ENCODE peak calls at places on chromosome 13, in nine cellular contexts. One of them, this sample, is unnamed.

GRCh38 chr13:102845630-102846260 is at the start of gene ERCC5:
- DNase-seq in PC-9: peak; percentile 90
- DNase-seq in activated T-helper 1 cell treated with anti-CD3 and anti-CD28 coated beads, Interleukin-2, amount 50 U/mL, for 16 hours: peak; percentile 93
- DNase-seq in stimulated activated CD4-positive, alpha-beta T cell treated with anti-CD3 and anti-CD28 coated beads, Interleukin-4, amount 100 ng/mL, for 48 hours: peak; percentile 93
- DNase-seq in brain microvascular endothelial cell: peak; percentile 93
- DNase-seq in cardiac muscle cell: peak; percentile 97
- DNase-seq in pancreas: peak; percentile 96
- DNase-seq in stimulated activated CD8-positive, alpha-beta memory T cell treated with anti-CD3 and anti-CD28 coated beads, Interleukin-2, amount 100 ng/mL, for 48 hours: peak; percentile 93
- DNase-seq in IMR-90: peak; percentile 95
- DNase-seq in this sample: peak; percentile 94

GRCh38 chr13:85148009-85148408 is 651.2 kb downstream of the SLITRK6 start:
- DNase-seq in cardiac muscle cell: peak; percentile 11
- DNase-seq in brain microvascular endothelial cell: no peak
- DNase-seq in stimulated activated CD4-positive, alpha-beta T cell treated with anti-CD3 and anti-CD28 coated beads, Interleukin-4, amount 100 ng/mL, for 48 hours: no peak
- DNase-seq in activated T-helper 1 cell treated with anti-CD3 and anti-CD28 coated beads, Interleukin-2, amount 50 U/mL, for 16 hours: no peak
- DNase-seq in stimulated activated CD8-positive, alpha-beta memory T cell treated with anti-CD3 and anti-CD28 coated beads, Interleukin-2, amount 100 ng/mL, for 48 hours: no peak
- DNase-seq in IMR-90: no peak
- DNase-seq in PC-9: no peak
- DNase-seq in pancreas: no peak
- DNase-seq in this sample: no peak

GRCh38 chr13:85590231-85590931 is 208.8 kb downstream of the SLITRK6 start:
- DNase-seq in cardiac muscle cell: no peak
- DNase-seq in stimulated activated CD4-positive, alpha-beta T cell treated with anti-CD3 and anti-CD28 coated beads, Interleukin-4, amount 100 ng/mL, for 48 hours: no peak
- DNase-seq in PC-9: no peak
- DNase-seq in IMR-90: no peak
- DNase-seq in activated T-helper 1 cell treated with anti-CD3 and anti-CD28 coated beads, Interleukin-2, amount 50 U/mL, for 16 hours: no peak
- DNase-seq in pancreas: no peak
- DNase-seq in brain microvascular endothelial cell: no peak
- DNase-seq in stimulated activated CD8-positive, alpha-beta memory T cell treated with anti-CD3 and anti-CD28 coated beads, Interleukin-2, amount 100 ng/mL, for 48 hours: no peak
- DNase-seq in this sample: no peak

GRCh38 chr13:93765811-93766210 is 539.2 kb downstream of the GPC6 start:
- DNase-seq in IMR-90: no peak
- DNase-seq in stimulated activated CD4-positive, alpha-beta T cell treated with anti-CD3 and anti-CD28 coated beads, Interleukin-4, amount 100 ng/mL, for 48 hours: no peak
- DNase-seq in cardiac muscle cell: no peak
- DNase-seq in PC-9: no peak
- DNase-seq in stimulated activated CD8-positive, alpha-beta memory T cell treated with anti-CD3 and anti-CD28 coated beads, Interleukin-2, amount 100 ng/mL, for 48 hours: no peak
- DNase-seq in pancreas: no peak
- DNase-seq in activated T-helper 1 cell treated with anti-CD3 and anti-CD28 coated beads, Interleukin-2, amount 50 U/mL, for 16 hours: no peak
- DNase-seq in brain microvascular endothelial cell: no peak
- DNase-seq in this sample: no peak

GRCh38 chr13:20553309-20553708 is 13.6 kb upstream of the IFT88 start:
- DNase-seq in IMR-90: no peak
- DNase-seq in cardiac muscle cell: no peak
- DNase-seq in brain microvascular endothelial cell: no peak
- DNase-seq in PC-9: no peak
- DNase-seq in pancreas: no peak
- DNase-seq in stimulated activated CD8-positive, alpha-beta memory T cell treated with anti-CD3 and anti-CD28 coated beads, Interleukin-2, amount 100 ng/mL, for 48 hours: no peak
- DNase-seq in stimulated activated CD4-positive, alpha-beta T cell treated with anti-CD3 and anti-CD28 coated beads, Interleukin-4, amount 100 ng/mL, for 48 hours: no peak
- DNase-seq in activated T-helper 1 cell treated with anti-CD3 and anti-CD28 coated beads, Interleukin-2, amount 50 U/mL, for 16 hours: no peak
- DNase-seq in this sample: peak; percentile 81

GRCh38 chr13:41916173-41916954 is 44.5 kb downstream of the VWA8 start:
- DNase-seq in brain microvascular endothelial cell: peak; percentile 65
- DNase-seq in cardiac muscle cell: peak; percentile 82
- DNase-seq in PC-9: no peak
- DNase-seq in activated T-helper 1 cell treated with anti-CD3 and anti-CD28 coated beads, Interleukin-2, amount 50 U/mL, for 16 hours: no peak
- DNase-seq in pancreas: no peak
- DNase-seq in IMR-90: peak; percentile 95
- DNase-seq in stimulated activated CD4-positive, alpha-beta T cell treated with anti-CD3 and anti-CD28 coated beads, Interleukin-4, amount 100 ng/mL, for 48 hours: no peak
- DNase-seq in stimulated activated CD8-positive, alpha-beta memory T cell treated with anti-CD3 and anti-CD28 coated beads, Interleukin-2, amount 100 ng/mL, for 48 hours: no peak
- DNase-seq in this sample: no peak

GRCh38 chr13:51785592-51786424 is 18.2 kb downstream of the DHRS12 start:
- DNase-seq in IMR-90: peak; percentile 44
- DNase-seq in pancreas: peak; percentile 76
- DNase-seq in PC-9: no peak
- DNase-seq in activated T-helper 1 cell treated with anti-CD3 and anti-CD28 coated beads, Interleukin-2, amount 50 U/mL, for 16 hours: no peak
- DNase-seq in stimulated activated CD8-positive, alpha-beta memory T cell treated with anti-CD3 and anti-CD28 coated beads, Interleukin-2, amount 100 ng/mL, for 48 hours: no peak
- DNase-seq in brain microvascular endothelial cell: no peak
- DNase-seq in stimulated activated CD4-positive, alpha-beta T cell treated with anti-CD3 and anti-CD28 coated beads, Interleukin-4, amount 100 ng/mL, for 48 hours: no peak
- DNase-seq in cardiac muscle cell: peak; percentile 69
- DNase-seq in this sample: no peak

GRCh38 chr13:38394777-38395504 is 45.3 kb downstream of the UFM1 start:
- DNase-seq in stimulated activated CD4-positive, alpha-beta T cell treated with anti-CD3 and anti-CD28 coated beads, Interleukin-4, amount 100 ng/mL, for 48 hours: no peak
- DNase-seq in IMR-90: no peak
- DNase-seq in brain microvascular endothelial cell: no peak
- DNase-seq in pancreas: no peak
- DNase-seq in PC-9: no peak
- DNase-seq in stimulated activated CD8-positive, alpha-beta memory T cell treated with anti-CD3 and anti-CD28 coated beads, Interleukin-2, amount 100 ng/mL, for 48 hours: no peak
- DNase-seq in cardiac muscle cell: no peak
- DNase-seq in activated T-helper 1 cell treated with anti-CD3 and anti-CD28 coated beads, Interleukin-2, amount 50 U/mL, for 16 hours: no peak
- DNase-seq in this sample: no peak

GRCh38 chr13:30274083-30274482 is 33.3 kb downstream of the KATNAL1 start:
- DNase-seq in stimulated activated CD8-positive, alpha-beta memory T cell treated with anti-CD3 and anti-CD28 coated beads, Interleukin-2, amount 100 ng/mL, for 48 hours: no peak
- DNase-seq in IMR-90: no peak
- DNase-seq in PC-9: no peak
- DNase-seq in cardiac muscle cell: no peak
- DNase-seq in pancreas: no peak
- DNase-seq in stimulated activated CD4-positive, alpha-beta T cell treated with anti-CD3 and anti-CD28 coated beads, Interleukin-4, amount 100 ng/mL, for 48 hours: no peak
- DNase-seq in activated T-helper 1 cell treated with anti-CD3 and anti-CD28 coated beads, Interleukin-2, amount 50 U/mL, for 16 hours: no peak
- DNase-seq in brain microvascular endothelial cell: no peak
- DNase-seq in this sample: no peak

GRCh38 chr13:85985791-85986190 is 186.6 kb upstream of the SLITRK6 start:
- DNase-seq in stimulated activated CD8-positive, alpha-beta memory T cell treated with anti-CD3 and anti-CD28 coated beads, Interleukin-2, amount 100 ng/mL, for 48 hours: no peak
- DNase-seq in activated T-helper 1 cell treated with anti-CD3 and anti-CD28 coated beads, Interleukin-2, amount 50 U/mL, for 16 hours: no peak
- DNase-seq in pancreas: no peak
- DNase-seq in IMR-90: no peak
- DNase-seq in stimulated activated CD4-positive, alpha-beta T cell treated with anti-CD3 and anti-CD28 coated beads, Interleukin-4, amount 100 ng/mL, for 48 hours: no peak
- DNase-seq in PC-9: no peak
- DNase-seq in cardiac muscle cell: peak; percentile 10
- DNase-seq in brain microvascular endothelial cell: no peak
- DNase-seq in this sample: no peak

GRCh38 chr13:44816701-44817684 is 172.3 kb downstream of the NUFIP1 start:
- DNase-seq in activated T-helper 1 cell treated with anti-CD3 and anti-CD28 coated beads, Interleukin-2, amount 50 U/mL, for 16 hours: no peak
- DNase-seq in cardiac muscle cell: peak; percentile 20
- DNase-seq in stimulated activated CD4-positive, alpha-beta T cell treated with anti-CD3 and anti-CD28 coated beads, Interleukin-4, amount 100 ng/mL, for 48 hours: no peak
- DNase-seq in pancreas: no peak
- DNase-seq in PC-9: peak; percentile 93
- DNase-seq in IMR-90: peak; percentile 49
- DNase-seq in brain microvascular endothelial cell: peak; percentile 20
- DNase-seq in stimulated activated CD8-positive, alpha-beta memory T cell treated with anti-CD3 and anti-CD28 coated beads, Interleukin-2, amount 100 ng/mL, for 48 hours: no peak
- DNase-seq in this sample: no peak

GRCh38 chr13:35920816-35921215 is 210.4 kb downstream of the DCLK1 start:
- DNase-seq in IMR-90: no peak
- DNase-seq in pancreas: no peak
- DNase-seq in stimulated activated CD8-positive, alpha-beta memory T cell treated with anti-CD3 and anti-CD28 coated beads, Interleukin-2, amount 100 ng/mL, for 48 hours: no peak
- DNase-seq in cardiac muscle cell: no peak
- DNase-seq in PC-9: no peak
- DNase-seq in stimulated activated CD4-positive, alpha-beta T cell treated with anti-CD3 and anti-CD28 coated beads, Interleukin-4, amount 100 ng/mL, for 48 hours: no peak
- DNase-seq in activated T-helper 1 cell treated with anti-CD3 and anti-CD28 coated beads, Interleukin-2, amount 50 U/mL, for 16 hours: no peak
- DNase-seq in brain microvascular endothelial cell: no peak
- DNase-seq in this sample: no peak

GRCh38 chr13:37681295-37682032 is 82.9 kb upstream of the POSTN start:
- DNase-seq in pancreas: no peak
- DNase-seq in activated T-helper 1 cell treated with anti-CD3 and anti-CD28 coated beads, Interleukin-2, amount 50 U/mL, for 16 hours: no peak
- DNase-seq in stimulated activated CD8-positive, alpha-beta memory T cell treated with anti-CD3 and anti-CD28 coated beads, Interleukin-2, amount 100 ng/mL, for 48 hours: no peak
- DNase-seq in IMR-90: peak; percentile 94
- DNase-seq in brain microvascular endothelial cell: peak; percentile 87
- DNase-seq in cardiac muscle cell: peak; percentile 84
- DNase-seq in stimulated activated CD4-positive, alpha-beta T cell treated with anti-CD3 and anti-CD28 coated beads, Interleukin-4, amount 100 ng/mL, for 48 hours: no peak
- DNase-seq in PC-9: no peak
- DNase-seq in this sample: no peak

GRCh38 chr13:29111446-29111845 is 291.3 kb downstream of the MTUS2 start:
- DNase-seq in IMR-90: no peak
- DNase-seq in PC-9: no peak
- DNase-seq in activated T-helper 1 cell treated with anti-CD3 and anti-CD28 coated beads, Interleukin-2, amount 50 U/mL, for 16 hours: no peak
- DNase-seq in brain microvascular endothelial cell: no peak
- DNase-seq in stimulated activated CD8-positive, alpha-beta memory T cell treated with anti-CD3 and anti-CD28 coated beads, Interleukin-2, amount 100 ng/mL, for 48 hours: no peak
- DNase-seq in pancreas: no peak
- DNase-seq in cardiac muscle cell: no peak
- DNase-seq in stimulated activated CD4-positive, alpha-beta T cell treated with anti-CD3 and anti-CD28 coated beads, Interleukin-4, amount 100 ng/mL, for 48 hours: no peak
- DNase-seq in this sample: no peak

GRCh38 chr13:97629601-97630272 is 195.8 kb downstream of the RAP2A start:
- DNase-seq in pancreas: no peak
- DNase-seq in brain microvascular endothelial cell: no peak
- DNase-seq in stimulated activated CD8-positive, alpha-beta memory T cell treated with anti-CD3 and anti-CD28 coated beads, Interleukin-2, amount 100 ng/mL, for 48 hours: no peak
- DNase-seq in IMR-90: no peak
- DNase-seq in PC-9: no peak
- DNase-seq in stimulated activated CD4-positive, alpha-beta T cell treated with anti-CD3 and anti-CD28 coated beads, Interleukin-4, amount 100 ng/mL, for 48 hours: no peak
- DNase-seq in cardiac muscle cell: no peak
- DNase-seq in activated T-helper 1 cell treated with anti-CD3 and anti-CD28 coated beads, Interleukin-2, amount 50 U/mL, for 16 hours: no peak
- DNase-seq in this sample: peak; percentile 77

GRCh38 chr13:78662467-78662866 is 3.5 kb upstream of the OBI1 start:
- DNase-seq in PC-9: no peak
- DNase-seq in IMR-90: no peak
- DNase-seq in stimulated activated CD8-positive, alpha-beta memory T cell treated with anti-CD3 and anti-CD28 coated beads, Interleukin-2, amount 100 ng/mL, for 48 hours: no peak
- DNase-seq in stimulated activated CD4-positive, alpha-beta T cell treated with anti-CD3 and anti-CD28 coated beads, Interleukin-4, amount 100 ng/mL, for 48 hours: no peak
- DNase-seq in activated T-helper 1 cell treated with anti-CD3 and anti-CD28 coated beads, Interleukin-2, amount 50 U/mL, for 16 hours: no peak
- DNase-seq in brain microvascular endothelial cell: no peak
- DNase-seq in pancreas: no peak
- DNase-seq in cardiac muscle cell: no peak
- DNase-seq in this sample: no peak

GRCh38 chr13:36454121-36454520 is 21.8 kb downstream of the CCNA1 start:
- DNase-seq in stimulated activated CD8-positive, alpha-beta memory T cell treated with anti-CD3 and anti-CD28 coated beads, Interleukin-2, amount 100 ng/mL, for 48 hours: no peak
- DNase-seq in PC-9: no peak
- DNase-seq in cardiac muscle cell: no peak
- DNase-seq in stimulated activated CD4-positive, alpha-beta T cell treated with anti-CD3 and anti-CD28 coated beads, Interleukin-4, amount 100 ng/mL, for 48 hours: no peak
- DNase-seq in pancreas: no peak
- DNase-seq in brain microvascular endothelial cell: no peak
- DNase-seq in IMR-90: no peak
- DNase-seq in activated T-helper 1 cell treated with anti-CD3 and anti-CD28 coated beads, Interleukin-2, amount 50 U/mL, for 16 hours: no peak
- DNase-seq in this sample: no peak

GRCh38 chr13:48571121-48571901 is 38.4 kb upstream of the RCBTB2 start:
- DNase-seq in stimulated activated CD8-positive, alpha-beta memory T cell treated with anti-CD3 and anti-CD28 coated beads, Interleukin-2, amount 100 ng/mL, for 48 hours: no peak
- DNase-seq in activated T-helper 1 cell treated with anti-CD3 and anti-CD28 coated beads, Interleukin-2, amount 50 U/mL, for 16 hours: no peak
- DNase-seq in pancreas: no peak
- DNase-seq in IMR-90: peak; percentile 81
- DNase-seq in brain microvascular endothelial cell: peak; percentile 67
- DNase-seq in PC-9: no peak
- DNase-seq in cardiac muscle cell: peak; percentile 83
- DNase-seq in stimulated activated CD4-positive, alpha-beta T cell treated with anti-CD3 and anti-CD28 coated beads, Interleukin-4, amount 100 ng/mL, for 48 hours: no peak
- DNase-seq in this sample: no peak

GRCh38 chr13:114319441-114319871 is 5.2 kb downstream of the CHAMP1 start:
- DNase-seq in stimulated activated CD8-positive, alpha-beta memory T cell treated with anti-CD3 and anti-CD28 coated beads, Interleukin-2, amount 100 ng/mL, for 48 hours: no peak
- DNase-seq in cardiac muscle cell: peak; percentile 58
- DNase-seq in pancreas: no peak
- DNase-seq in IMR-90: peak; percentile 93
- DNase-seq in activated T-helper 1 cell treated with anti-CD3 and anti-CD28 coated beads, Interleukin-2, amount 50 U/mL, for 16 hours: no peak
- DNase-seq in brain microvascular endothelial cell: peak; percentile 53
- DNase-seq in PC-9: no peak
- DNase-seq in stimulated activated CD4-positive, alpha-beta T cell treated with anti-CD3 and anti-CD28 coated beads, Interleukin-4, amount 100 ng/mL, for 48 hours: no peak
- DNase-seq in this sample: no peak

GRCh38 chr13:59391696-59392095 is 772.0 kb downstream of the DIAPH3 start:
- DNase-seq in brain microvascular endothelial cell: peak; percentile 77
- DNase-seq in stimulated activated CD8-positive, alpha-beta memory T cell treated with anti-CD3 and anti-CD28 coated beads, Interleukin-2, amount 100 ng/mL, for 48 hours: peak; percentile 13
- DNase-seq in pancreas: no peak
- DNase-seq in stimulated activated CD4-positive, alpha-beta T cell treated with anti-CD3 and anti-CD28 coated beads, Interleukin-4, amount 100 ng/mL, for 48 hours: peak; percentile 32
- DNase-seq in PC-9: peak; percentile 14
- DNase-seq in activated T-helper 1 cell treated with anti-CD3 and anti-CD28 coated beads, Interleukin-2, amount 50 U/mL, for 16 hours: no peak
- DNase-seq in cardiac muscle cell: peak; percentile 89
- DNase-seq in IMR-90: peak; percentile 74
- DNase-seq in this sample: no peak

GRCh38 chr13:74145249-74145970 is 11.2 kb upstream of the KLF12 start:
- DNase-seq in stimulated activated CD8-positive, alpha-beta memory T cell treated with anti-CD3 and anti-CD28 coated beads, Interleukin-2, amount 100 ng/mL, for 48 hours: no peak
- DNase-seq in brain microvascular endothelial cell: peak; percentile 62
- DNase-seq in cardiac muscle cell: peak; percentile 72
- DNase-seq in activated T-helper 1 cell treated with anti-CD3 and anti-CD28 coated beads, Interleukin-2, amount 50 U/mL, for 16 hours: no peak
- DNase-seq in pancreas: no peak
- DNase-seq in PC-9: no peak
- DNase-seq in stimulated activated CD4-positive, alpha-beta T cell treated with anti-CD3 and anti-CD28 coated beads, Interleukin-4, amount 100 ng/mL, for 48 hours: no peak
- DNase-seq in IMR-90: peak; percentile 91
- DNase-seq in this sample: no peak

GRCh38 chr13:52833261-52833660 is 15.2 kb downstream of the PCDH8 start:
- DNase-seq in pancreas: no peak
- DNase-seq in brain microvascular endothelial cell: no peak
- DNase-seq in IMR-90: no peak
- DNase-seq in stimulated activated CD4-positive, alpha-beta T cell treated with anti-CD3 and anti-CD28 coated beads, Interleukin-4, amount 100 ng/mL, for 48 hours: no peak
- DNase-seq in stimulated activated CD8-positive, alpha-beta memory T cell treated with anti-CD3 and anti-CD28 coated beads, Interleukin-2, amount 100 ng/mL, for 48 hours: no peak
- DNase-seq in activated T-helper 1 cell treated with anti-CD3 and anti-CD28 coated beads, Interleukin-2, amount 50 U/mL, for 16 hours: no peak
- DNase-seq in cardiac muscle cell: no peak
- DNase-seq in PC-9: no peak
- DNase-seq in this sample: no peak

GRCh38 chr13:99386495-99386894 is 79.3 kb upstream of the GPR183 start:
- DNase-seq in stimulated activated CD8-positive, alpha-beta memory T cell treated with anti-CD3 and anti-CD28 coated beads, Interleukin-2, amount 100 ng/mL, for 48 hours: no peak
- DNase-seq in cardiac muscle cell: no peak
- DNase-seq in PC-9: no peak
- DNase-seq in pancreas: no peak
- DNase-seq in activated T-helper 1 cell treated with anti-CD3 and anti-CD28 coated beads, Interleukin-2, amount 50 U/mL, for 16 hours: no peak
- DNase-seq in brain microvascular endothelial cell: no peak
- DNase-seq in IMR-90: no peak
- DNase-seq in stimulated activated CD4-positive, alpha-beta T cell treated with anti-CD3 and anti-CD28 coated beads, Interleukin-4, amount 100 ng/mL, for 48 hours: no peak
- DNase-seq in this sample: no peak

GRCh38 chr13:50527612-50528509 is 315.6 kb downstream of the DLEU7 start:
- DNase-seq in cardiac muscle cell: no peak
- DNase-seq in PC-9: no peak
- DNase-seq in stimulated activated CD8-positive, alpha-beta memory T cell treated with anti-CD3 and anti-CD28 coated beads, Interleukin-2, amount 100 ng/mL, for 48 hours: no peak
- DNase-seq in activated T-helper 1 cell treated with anti-CD3 and anti-CD28 coated beads, Interleukin-2, amount 50 U/mL, for 16 hours: no peak
- DNase-seq in pancreas: no peak
- DNase-seq in IMR-90: no peak
- DNase-seq in brain microvascular endothelial cell: no peak
- DNase-seq in stimulated activated CD4-positive, alpha-beta T cell treated with anti-CD3 and anti-CD28 coated beads, Interleukin-4, amount 100 ng/mL, for 48 hours: no peak
- DNase-seq in this sample: no peak

GRCh38 chr13:21081926-21082325 is 20.5 kb upstream of the LATS2 start:
- DNase-seq in activated T-helper 1 cell treated with anti-CD3 and anti-CD28 coated beads, Interleukin-2, amount 50 U/mL, for 16 hours: no peak
- DNase-seq in brain microvascular endothelial cell: no peak
- DNase-seq in PC-9: no peak
- DNase-seq in IMR-90: no peak
- DNase-seq in stimulated activated CD8-positive, alpha-beta memory T cell treated with anti-CD3 and anti-CD28 coated beads, Interleukin-2, amount 100 ng/mL, for 48 hours: no peak
- DNase-seq in cardiac muscle cell: no peak
- DNase-seq in pancreas: no peak
- DNase-seq in stimulated activated CD4-positive, alpha-beta T cell treated with anti-CD3 and anti-CD28 coated beads, Interleukin-4, amount 100 ng/mL, for 48 hours: no peak
- DNase-seq in this sample: no peak

GRCh38 chr13:77760893-77761292 is 63.4 kb downstream of the SLAIN1 start:
- DNase-seq in pancreas: no peak
- DNase-seq in cardiac muscle cell: no peak
- DNase-seq in IMR-90: no peak
- DNase-seq in stimulated activated CD8-positive, alpha-beta memory T cell treated with anti-CD3 and anti-CD28 coated beads, Interleukin-2, amount 100 ng/mL, for 48 hours: no peak
- DNase-seq in PC-9: no peak
- DNase-seq in activated T-helper 1 cell treated with anti-CD3 and anti-CD28 coated beads, Interleukin-2, amount 50 U/mL, for 16 hours: no peak
- DNase-seq in brain microvascular endothelial cell: no peak
- DNase-seq in stimulated activated CD4-positive, alpha-beta T cell treated with anti-CD3 and anti-CD28 coated beads, Interleukin-4, amount 100 ng/mL, for 48 hours: no peak
- DNase-seq in this sample: no peak

GRCh38 chr13:81582381-81582780 is 1241.5 kb upstream of the SPRY2 start:
- DNase-seq in PC-9: no peak
- DNase-seq in stimulated activated CD4-positive, alpha-beta T cell treated with anti-CD3 and anti-CD28 coated beads, Interleukin-4, amount 100 ng/mL, for 48 hours: no peak
- DNase-seq in IMR-90: no peak
- DNase-seq in stimulated activated CD8-positive, alpha-beta memory T cell treated with anti-CD3 and anti-CD28 coated beads, Interleukin-2, amount 100 ng/mL, for 48 hours: no peak
- DNase-seq in pancreas: no peak
- DNase-seq in activated T-helper 1 cell treated with anti-CD3 and anti-CD28 coated beads, Interleukin-2, amount 50 U/mL, for 16 hours: no peak
- DNase-seq in brain microvascular endothelial cell: no peak
- DNase-seq in cardiac muscle cell: no peak
- DNase-seq in this sample: no peak

GRCh38 chr13:51923983-51924539 is 62.3 kb downstream of the CCDC70 start:
- DNase-seq in cardiac muscle cell: no peak
- DNase-seq in pancreas: no peak
- DNase-seq in stimulated activated CD4-positive, alpha-beta T cell treated with anti-CD3 and anti-CD28 coated beads, Interleukin-4, amount 100 ng/mL, for 48 hours: no peak
- DNase-seq in PC-9: no peak
- DNase-seq in stimulated activated CD8-positive, alpha-beta memory T cell treated with anti-CD3 and anti-CD28 coated beads, Interleukin-2, amount 100 ng/mL, for 48 hours: no peak
- DNase-seq in activated T-helper 1 cell treated with anti-CD3 and anti-CD28 coated beads, Interleukin-2, amount 50 U/mL, for 16 hours: no peak
- DNase-seq in IMR-90: no peak
- DNase-seq in brain microvascular endothelial cell: no peak
- DNase-seq in this sample: no peak

GRCh38 chr13:26950546-26950945 is 190.0 kb upstream of the GPR12 start:
- DNase-seq in pancreas: no peak
- DNase-seq in activated T-helper 1 cell treated with anti-CD3 and anti-CD28 coated beads, Interleukin-2, amount 50 U/mL, for 16 hours: no peak
- DNase-seq in brain microvascular endothelial cell: no peak
- DNase-seq in stimulated activated CD8-positive, alpha-beta memory T cell treated with anti-CD3 and anti-CD28 coated beads, Interleukin-2, amount 100 ng/mL, for 48 hours: no peak
- DNase-seq in PC-9: no peak
- DNase-seq in cardiac muscle cell: no peak
- DNase-seq in stimulated activated CD4-positive, alpha-beta T cell treated with anti-CD3 and anti-CD28 coated beads, Interleukin-4, amount 100 ng/mL, for 48 hours: no peak
- DNase-seq in IMR-90: no peak
- DNase-seq in this sample: no peak

GRCh38 chr13:113666951-113667701 is at the start of gene GRK1:
- DNase-seq in PC-9: no peak
- DNase-seq in pancreas: peak; percentile 56
- DNase-seq in stimulated activated CD4-positive, alpha-beta T cell treated with anti-CD3 and anti-CD28 coated beads, Interleukin-4, amount 100 ng/mL, for 48 hours: no peak
- DNase-seq in cardiac muscle cell: no peak
- DNase-seq in activated T-helper 1 cell treated with anti-CD3 and anti-CD28 coated beads, Interleukin-2, amount 50 U/mL, for 16 hours: no peak
- DNase-seq in IMR-90: no peak
- DNase-seq in stimulated activated CD8-positive, alpha-beta memory T cell treated with anti-CD3 and anti-CD28 coated beads, Interleukin-2, amount 100 ng/mL, for 48 hours: no peak
- DNase-seq in brain microvascular endothelial cell: no peak
- DNase-seq in this sample: peak; percentile 38

GRCh38 chr13:95298971-95299627 is 2.2 kb downstream of the ABCC4 start:
- DNase-seq in stimulated activated CD4-positive, alpha-beta T cell treated with anti-CD3 and anti-CD28 coated beads, Interleukin-4, amount 100 ng/mL, for 48 hours: no peak
- DNase-seq in IMR-90: peak; percentile 94
- DNase-seq in activated T-helper 1 cell treated with anti-CD3 and anti-CD28 coated beads, Interleukin-2, amount 50 U/mL, for 16 hours: no peak
- DNase-seq in brain microvascular endothelial cell: peak; percentile 40
- DNase-seq in PC-9: peak; percentile 52
- DNase-seq in pancreas: no peak
- DNase-seq in stimulated activated CD8-positive, alpha-beta memory T cell treated with anti-CD3 and anti-CD28 coated beads, Interleukin-2, amount 100 ng/mL, for 48 hours: no peak
- DNase-seq in cardiac muscle cell: peak; percentile 65
- DNase-seq in this sample: no peak

This sample was measured in head of caudate nucleus.